ENCODE peak calls at places on chromosomes 16 and 17, in nine cellular contexts. One of them, this sample, is unnamed.
A peak's percentile ranks its signal among the peaks of the same experiment; 100 is the strongest.

GRCh38 chr17:7403043-7403901 is 625 bp downstream of the TMEM256 start:
- DNase-seq in heart right ventricle: peak; percentile 74
- DNase-seq in anterior cingulate cortex: peak; percentile 77
- DNase-seq in HT-29: peak; percentile 28
- DNase-seq in mucosa of descending colon: peak; percentile 82
- DNase-seq in stromal cell of bone marrow: peak; percentile 55
- DNase-seq in RPMI8226: no peak
- DNase-seq in EL: no peak
- DNase-seq in activated CD4-positive, CD25-positive, alpha-beta regulatory T cell: no peak
- DNase-seq in this sample: no peak

GRCh38 chr17:18258356-18259038 is at the start of gene FLII:
- DNase-seq in EL: peak; percentile 70
- DNase-seq in RPMI8226: peak; percentile 76
- DNase-seq in HT-29: peak; percentile 40
- DNase-seq in activated CD4-positive, CD25-positive, alpha-beta regulatory T cell: peak; percentile 45
- DNase-seq in heart right ventricle: peak; percentile 44
- DNase-seq in anterior cingulate cortex: no peak
- DNase-seq in stromal cell of bone marrow: peak; percentile 25
- DNase-seq in mucosa of descending colon: peak; percentile 76
- DNase-seq in this sample: no peak

GRCh38 chr17:75181608-75182318 is 996 bp downstream of the SUMO2 start:
- DNase-seq in EL: peak; percentile 22
- DNase-seq in RPMI8226: peak; percentile 53
- DNase-seq in heart right ventricle: peak; percentile 14
- DNase-seq in mucosa of descending colon: no peak
- DNase-seq in activated CD4-positive, CD25-positive, alpha-beta regulatory T cell: no peak
- DNase-seq in anterior cingulate cortex: no peak
- DNase-seq in stromal cell of bone marrow: no peak
- DNase-seq in HT-29: peak; percentile 36
- DNase-seq in this sample: peak; percentile 23

GRCh38 chr16:59192551-59193199 is 458.6 kb upstream of the GOT2 start:
- DNase-seq in HT-29: peak; percentile 39
- DNase-seq in EL: peak; percentile 49
- DNase-seq in RPMI8226: peak; percentile 54
- DNase-seq in activated CD4-positive, CD25-positive, alpha-beta regulatory T cell: no peak
- DNase-seq in mucosa of descending colon: no peak
- DNase-seq in heart right ventricle: peak; percentile 6
- DNase-seq in stromal cell of bone marrow: no peak
- DNase-seq in anterior cingulate cortex: no peak
- DNase-seq in this sample: no peak

GRCh38 chr17:42363231-42363630 is 25.0 kb downstream of the STAT3 start:
- DNase-seq in anterior cingulate cortex: no peak
- DNase-seq in activated CD4-positive, CD25-positive, alpha-beta regulatory T cell: no peak
- DNase-seq in mucosa of descending colon: no peak
- DNase-seq in RPMI8226: no peak
- DNase-seq in stromal cell of bone marrow: no peak
- DNase-seq in EL: no peak
- DNase-seq in heart right ventricle: no peak
- DNase-seq in HT-29: no peak
- DNase-seq in this sample: no peak

GRCh38 chr17:78883533-78884131 is 19.4 kb downstream of the CEP295NL start:
- DNase-seq in anterior cingulate cortex: peak; percentile 61
- DNase-seq in mucosa of descending colon: peak; percentile 77
- DNase-seq in activated CD4-positive, CD25-positive, alpha-beta regulatory T cell: no peak
- DNase-seq in EL: peak; percentile 98
- DNase-seq in stromal cell of bone marrow: peak; percentile 94
- DNase-seq in heart right ventricle: peak; percentile 85
- DNase-seq in HT-29: peak; percentile 75
- DNase-seq in RPMI8226: no peak
- DNase-seq in this sample: peak; percentile 95

GRCh38 chr17:59520276-59520675 is 45.1 kb upstream of the DHX40 start:
- DNase-seq in heart right ventricle: no peak
- DNase-seq in RPMI8226: no peak
- DNase-seq in EL: no peak
- DNase-seq in mucosa of descending colon: no peak
- DNase-seq in anterior cingulate cortex: no peak
- DNase-seq in stromal cell of bone marrow: no peak
- DNase-seq in HT-29: no peak
- DNase-seq in activated CD4-positive, CD25-positive, alpha-beta regulatory T cell: no peak
- DNase-seq in this sample: peak; percentile 23

GRCh38 chr17:19409509-19409908 is 1.5 kb upstream of the RNF112 start:
- DNase-seq in HT-29: no peak
- DNase-seq in stromal cell of bone marrow: no peak
- DNase-seq in heart right ventricle: no peak
- DNase-seq in anterior cingulate cortex: no peak
- DNase-seq in RPMI8226: no peak
- DNase-seq in mucosa of descending colon: no peak
- DNase-seq in activated CD4-positive, CD25-positive, alpha-beta regulatory T cell: no peak
- DNase-seq in EL: peak; percentile 92
- DNase-seq in this sample: no peak

GRCh38 chr16:81366316-81366932 is 51.7 kb downstream of the GAN start:
- DNase-seq in EL: peak; percentile 55
- DNase-seq in anterior cingulate cortex: no peak
- DNase-seq in HT-29: peak; percentile 80
- DNase-seq in RPMI8226: peak; percentile 21
- DNase-seq in activated CD4-positive, CD25-positive, alpha-beta regulatory T cell: no peak
- DNase-seq in heart right ventricle: no peak
- DNase-seq in stromal cell of bone marrow: peak; percentile 21
- DNase-seq in mucosa of descending colon: no peak
- DNase-seq in this sample: no peak

GRCh38 chr17:8025176-8025911 is 13.5 kb upstream of the ALOX15B start:
- DNase-seq in RPMI8226: no peak
- DNase-seq in heart right ventricle: no peak
- DNase-seq in HT-29: no peak
- DNase-seq in anterior cingulate cortex: no peak
- DNase-seq in stromal cell of bone marrow: no peak
- DNase-seq in EL: no peak
- DNase-seq in mucosa of descending colon: no peak
- DNase-seq in activated CD4-positive, CD25-positive, alpha-beta regulatory T cell: no peak
- DNase-seq in this sample: no peak

GRCh38 chr16:20873331-20873730 is 26.8 kb downstream of the DCUN1D3 start:
- DNase-seq in RPMI8226: no peak
- DNase-seq in activated CD4-positive, CD25-positive, alpha-beta regulatory T cell: no peak
- DNase-seq in heart right ventricle: no peak
- DNase-seq in mucosa of descending colon: no peak
- DNase-seq in HT-29: no peak
- DNase-seq in anterior cingulate cortex: no peak
- DNase-seq in EL: no peak
- DNase-seq in stromal cell of bone marrow: no peak
- DNase-seq in this sample: no peak

GRCh38 chr17:40678902-40679522 is 14.0 kb upstream of the KRT222 start:
- DNase-seq in EL: no peak
- DNase-seq in RPMI8226: peak; percentile 35
- DNase-seq in heart right ventricle: no peak
- DNase-seq in activated CD4-positive, CD25-positive, alpha-beta regulatory T cell: no peak
- DNase-seq in mucosa of descending colon: no peak
- DNase-seq in HT-29: no peak
- DNase-seq in stromal cell of bone marrow: no peak
- DNase-seq in anterior cingulate cortex: no peak
- DNase-seq in this sample: no peak

GRCh38 chr16:47725188-47725695 is 264.1 kb downstream of the PHKB start:
- DNase-seq in mucosa of descending colon: no peak
- DNase-seq in stromal cell of bone marrow: no peak
- DNase-seq in heart right ventricle: no peak
- DNase-seq in activated CD4-positive, CD25-positive, alpha-beta regulatory T cell: no peak
- DNase-seq in RPMI8226: no peak
- DNase-seq in HT-29: no peak
- DNase-seq in EL: no peak
- DNase-seq in anterior cingulate cortex: no peak
- DNase-seq in this sample: no peak

GRCh38 chr17:36742267-36743000 is 141.1 kb downstream of the MRM1 start:
- DNase-seq in mucosa of descending colon: no peak
- DNase-seq in HT-29: peak; percentile 28
- DNase-seq in anterior cingulate cortex: no peak
- DNase-seq in stromal cell of bone marrow: no peak
- DNase-seq in RPMI8226: no peak
- DNase-seq in activated CD4-positive, CD25-positive, alpha-beta regulatory T cell: no peak
- DNase-seq in heart right ventricle: no peak
- DNase-seq in EL: no peak
- DNase-seq in this sample: no peak

This sample was measured in tibial artery.